ENCODE peak calls at places on chromosomes 1 and 21, in five cellular contexts. C, O, W, T and X are unnamed samples.

GRCh38 chr1:26614655-26615411 is 81.0 kb upstream of the ARID1A start:
- DNase-seq in O (no peak), W (no peak), C (no peak), T (no peak), X (no peak)

GRCh38 chr1:52571783-52572182 is 18.9 kb upstream of the TUT4 start:
- DNase-seq in C (peak; percentile 66), O (no peak), T (no peak), W (peak; percentile 35), X (no peak)

GRCh38 chr1:38123356-38123755 is 76.8 kb upstream of the POU3F1 start:
- DNase-seq in C (no peak), W (peak; percentile 73), T (no peak), O (no peak), X (no peak)

GRCh38 chr21:14376854-14377253 is 6.1 kb downstream of the HSPA13 start:
- DNase-seq in W (peak; percentile 2), O (no peak), T (no peak), C (no peak), X (no peak)

GRCh38 chr1:97350662-97351061 is 570.2 kb downstream of the DPYD start:
- DNase-seq in C (peak; percentile 35), T (no peak), O (no peak), W (peak; percentile 56), X (no peak)

GRCh38 chr1:12549106-12549459 is 68.9 kb downstream of the DHRS3 start:
- DNase-seq in T (no peak), O (no peak), C (peak; percentile 14), W (peak; percentile 38), X (no peak)

GRCh38 chr1:108639899-108640560 is 20.9 kb downstream of the HENMT1 start:
- DNase-seq in C (no peak), W (no peak), T (no peak), O (peak; percentile 27), X (peak; percentile 44)

GRCh38 chr21:46425566-46425965 is 33.1 kb upstream of the DIP2A start:
- DNase-seq in O (peak; percentile 68), W (no peak), C (no peak), T (no peak), X (no peak)

GRCh38 chr1:164764333-164764732 is 205.3 kb downstream of the PBX1 start:
- DNase-seq in T (no peak), C (peak; percentile 51), O (no peak), W (no peak), X (no peak)

GRCh38 chr1:204514841-204515240 is 1.4 kb upstream of the MDM4 start:
- DNase-seq in T (no peak), W (no peak), C (no peak), O (no peak), X (no peak)

GRCh38 chr1:46800742-46801141 is 1.9 kb downstream of the CYP4B1 start:
- DNase-seq in W (no peak), O (no peak), T (no peak), C (no peak), X (no peak)

GRCh38 chr1:41358152-41358937 is 2.9 kb upstream of the FOXO6 start:
- DNase-seq in O (no peak), W (no peak), T (no peak), C (no peak), X (no peak)

GRCh38 chr1:236623371-236624166 is 19.3 kb upstream of the HEATR1 start:
- DNase-seq in O (no peak), W (peak; percentile 43), T (no peak), C (no peak), X (no peak)

GRCh38 chr1:22122273-22123070 is 20.4 kb downstream of the WNT4 start:
- DNase-seq in T (no peak), O (no peak), W (no peak), C (no peak), X (no peak)

GRCh38 chr1:46528297-46528955 is 23.0 kb downstream of the KNCN start:
- DNase-seq in T (no peak), C (peak; percentile 31), W (peak; percentile 49), O (no peak), X (no peak)

GRCh38 chr21:40186036-40186435 is 318.8 kb downstream of the PCP4 start:
- DNase-seq in O (no peak), T (no peak), C (no peak), W (no peak), X (no peak)

GRCh38 chr1:207993477-207994445 is 82.8 kb upstream of the CD34 start:
- DNase-seq in W (peak; percentile 38), C (peak; percentile 41), O (no peak), T (no peak), X (no peak)

GRCh38 chr1:4275083-4275482 is 375.0 kb upstream of the C1orf174 start:
- DNase-seq in O (no peak), C (no peak), W (no peak), T (no peak), X (no peak)

GRCh38 chr1:111716371-111716770 is 22.8 kb downstream of the INKA2 start:
- DNase-seq in W (no peak), C (no peak), O (no peak), T (no peak), X (no peak)

GRCh38 chr1:84665703-84666317 is 24.5 kb downstream of the SSX2IP start:
- DNase-seq in O (no peak), W (peak; percentile 12), T (no peak), C (peak; percentile 24), X (no peak)

GRCh38 chr1:35660581-35661473 is 19.5 kb upstream of the PSMB2 start:
- DNase-seq in T (no peak), W (peak; percentile 52), O (no peak), C (peak; percentile 64), X (no peak)

GRCh38 chr1:41282679-41283317 is 40.7 kb upstream of the SCMH1 start:
- DNase-seq in O (no peak), T (peak; percentile 11), C (peak; percentile 20), W (peak; percentile 52), X (no peak)

GRCh38 chr1:26498894-26499293 is 26.7 kb downstream of the HMGN2 start:
- DNase-seq in T (no peak), W (no peak), O (no peak), C (no peak), X (no peak)

GRCh38 chr1:160429125-160429551 is 28.8 kb downstream of the VANGL2 start:
- DNase-seq in T (no peak), O (no peak), W (no peak), C (no peak), X (no peak)

GRCh38 chr1:58011978-58012377 is 534.5 kb downstream of the OMA1 start:
- DNase-seq in W (no peak), O (no peak), C (peak; percentile 17), T (no peak), X (no peak)

GRCh38 chr21:43832158-43832550 is 32.9 kb upstream of the AGPAT3 start:
- DNase-seq in W (no peak), O (no peak), C (no peak), T (no peak), X (no peak)

GRCh38 chr1:94648225-94649007 is 106.9 kb upstream of the F3 start:
- DNase-seq in C (peak; percentile 99), T (no peak), W (peak; percentile 98), O (no peak), X (no peak)

GRCh38 chr1:32186491-32186890 is 7.0 kb downstream of the TXLNA start:
- DNase-seq in O (no peak), T (no peak), C (no peak), W (no peak), X (no peak)